ENCODE peak calls at places on chromosomes 4 and X, in seven cellular contexts. U is ovary, Q is K562, P is tibial nerve, W is A549, V is sigmoid colon, F is upper lobe of left lung. T is an unnamed sample.
A peak's percentile ranks its signal among the peaks of the same experiment; 100 is the strongest.

GRCh38 chr4:173367285-173367684 is 3.5 kb upstream of the SAP30 start:
- DNase-seq in P (no peak), V (no peak), U (no peak), W (no peak), F (no peak), Q (no peak), T (no peak)

GRCh38 chr4:79065262-79065661 is 126.0 kb upstream of the PAQR3 start:
- DNase-seq in W (no peak), F (no peak), V (no peak), P (no peak), U (no peak), Q (no peak), T (no peak)

GRCh38 chr4:26334366-26334765 is 13.6 kb downstream of the RBPJ start:
- DNase-seq in P (no peak), F (no peak), U (no peak), V (no peak), Q (no peak), W (no peak), T (no peak)

GRCh38 chr4:152529880-152530279 is 6.0 kb downstream of the FBXW7 start:
- DNase-seq in P (no peak), V (no peak), U (no peak), Q (no peak), W (no peak), F (no peak), T (no peak)

GRCh38 chr4:143531368-143531767 is 17.9 kb downstream of the SMARCA5 start:
- DNase-seq in P (no peak), Q (no peak), V (no peak), W (no peak), U (no peak), F (no peak), T (no peak)

GRCh38 chrX:102339312-102340298 is 92.6 kb downstream of the NXF2 start:
- DNase-seq in V (peak; percentile 49), U (no peak), W (no peak), F (peak; percentile 29), P (no peak), Q (no peak), T (peak; percentile 24)

GRCh38 chrX:74537011-74537390 is 77.4 kb downstream of the RLIM start:
- DNase-seq in V (no peak), P (no peak), W (no peak), U (peak; percentile 53), Q (no peak), F (no peak), T (no peak)

GRCh38 chr4:31741321-31741720 is 1021.2 kb downstream of the PCDH7 start:
- DNase-seq in V (no peak), F (no peak), W (no peak), P (no peak), Q (no peak), U (no peak), T (no peak)

GRCh38 chr4:54547299-54548097 is 110.3 kb upstream of the KIT start:
- DNase-seq in V (no peak), U (no peak), W (no peak), F (no peak), P (no peak), Q (no peak), T (no peak)

GRCh38 chr4:11197942-11198341 is 230.8 kb downstream of the HS3ST1 start:
- DNase-seq in P (no peak), W (no peak), U (no peak), Q (no peak), F (no peak), V (no peak), T (no peak)

GRCh38 chrX:19535481-19535880 is 20.2 kb upstream of the MAP3K15 start:
- DNase-seq in P (no peak), V (no peak), U (no peak), F (no peak), W (peak; percentile 42), Q (no peak), T (no peak)

GRCh38 chrX:50838820-50839600 is 25.0 kb upstream of the SHROOM4 start:
- DNase-seq in F (no peak), P (no peak), U (no peak), V (no peak), Q (no peak), W (no peak), T (no peak)

GRCh38 chr4:67765928-67766327 is 11.7 kb upstream of the GNRHR start:
- DNase-seq in W (no peak), V (no peak), F (no peak), Q (no peak), P (no peak), U (no peak), T (no peak)

GRCh38 chr4:173991814-173992213 is 291.7 kb downstream of the FBXO8 start:
- DNase-seq in Q (no peak), V (no peak), F (no peak), U (no peak), P (no peak), W (no peak), T (no peak)

GRCh38 chrX:19792412-19792811 is 95.0 kb downstream of the SH3KBP1 start:
- DNase-seq in P (no peak), U (no peak), V (no peak), Q (no peak), F (no peak), W (no peak), T (no peak)

GRCh38 chr4:155878611-155879010 is 12.5 kb upstream of the ASIC5 start:
- DNase-seq in W (no peak), Q (no peak), V (no peak), P (no peak), F (no peak), U (no peak), T (no peak)

GRCh38 chrX:1249101-1249887 is 19.3 kb upstream of the CSF2RA start:
- DNase-seq in V (peak; percentile 76), F (no peak), W (no peak), U (no peak), Q (no peak), P (no peak), T (no peak)

GRCh38 chr4:1569461-1570151 is 114.5 kb downstream of the FAM53A start:
- DNase-seq in W (no peak), Q (no peak), U (no peak), P (no peak), V (peak; percentile 61), F (peak; percentile 48), T (peak; percentile 49)

GRCh38 chr4:41009411-41009810 is 204.9 kb downstream of the APBB2 start:
- DNase-seq in V (no peak), Q (no peak), W (peak; percentile 7), F (no peak), P (no peak), U (no peak), T (no peak)

DNA sequence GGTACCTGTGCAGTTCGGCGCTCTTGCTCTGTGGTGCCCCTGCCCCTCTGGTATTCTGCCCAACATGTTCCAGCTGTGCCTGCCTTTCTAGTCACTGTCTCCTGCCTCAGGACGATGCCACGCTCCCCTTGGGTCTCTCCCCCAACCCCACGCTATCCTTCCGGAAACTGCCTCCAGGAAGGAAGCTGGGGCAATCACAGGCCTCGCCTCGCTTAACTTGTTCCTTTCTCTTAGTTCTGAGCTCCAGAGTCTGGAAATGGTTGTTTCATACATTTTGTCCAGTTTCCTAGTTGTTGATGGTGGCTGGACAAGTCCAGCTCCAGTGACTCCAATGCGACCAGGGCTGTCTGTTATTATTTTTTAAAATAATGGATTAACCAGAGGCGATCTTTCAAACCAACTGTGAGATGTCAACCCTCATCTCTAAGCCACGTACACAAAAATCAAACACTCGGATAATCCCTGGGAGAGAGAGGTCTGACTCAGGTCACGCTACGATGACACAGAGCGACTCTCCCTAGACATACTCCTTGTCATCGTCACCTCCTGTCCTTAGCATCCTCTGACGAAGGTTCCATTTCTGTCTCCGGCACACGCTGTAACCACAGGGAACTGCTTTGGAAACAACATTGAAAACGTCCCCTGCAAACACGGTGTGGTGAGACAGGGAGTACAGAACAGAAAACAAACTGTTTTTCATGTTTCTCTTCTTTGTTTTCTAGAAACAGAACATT is 62.5 kb downstream of the ABLIM2 start:
- DNase-seq in V (no peak), W (no peak), P (no peak), Q (no peak), F (no peak), U (no peak), T (no peak)
- TF ChIP-seq EP300 in V (no peak), W (no peak), P (no peak), Q (no peak), F (peak; percentile 76), U (no peak), T (no peak)

GRCh38 chr4:83255584-83255983 is 29.0 kb downstream of the COQ2 start:
- DNase-seq in Q (no peak), U (no peak), V (no peak), W (peak; percentile 32), P (no peak), F (no peak), T (no peak)
- H3K4me3 ChIP-seq in Q (no peak overlapping the region), U (no peak overlapping the region), V (no peak overlapping the region), W (no peak overlapping the region), P (no peak overlapping the region), F (no peak overlapping the region), T (no peak overlapping the region)

GRCh38 chrX:66045894-66046293 is 6.0 kb upstream of the VSIG4 start:
- DNase-seq in F (no peak), V (no peak), Q (no peak), U (no peak), P (no peak), W (no peak), T (no peak)

GRCh38 chrX:66050140-66050569 is 10.3 kb upstream of the VSIG4 start:
- DNase-seq in W (no peak), V (peak; percentile 66), Q (no peak), F (no peak), U (no peak), P (no peak), T (no peak)

GRCh38 chrX:66043584-66043983 is 3.7 kb upstream of the VSIG4 start:
- DNase-seq in F (no peak), W (no peak), Q (no peak), V (no peak), U (no peak), P (no peak), T (no peak)

GRCh38 chrX:66049056-66049455 is 9.2 kb upstream of the VSIG4 start:
- DNase-seq in F (no peak), W (no peak), P (no peak), Q (no peak), V (no peak), U (no peak), T (no peak)

DNA sequence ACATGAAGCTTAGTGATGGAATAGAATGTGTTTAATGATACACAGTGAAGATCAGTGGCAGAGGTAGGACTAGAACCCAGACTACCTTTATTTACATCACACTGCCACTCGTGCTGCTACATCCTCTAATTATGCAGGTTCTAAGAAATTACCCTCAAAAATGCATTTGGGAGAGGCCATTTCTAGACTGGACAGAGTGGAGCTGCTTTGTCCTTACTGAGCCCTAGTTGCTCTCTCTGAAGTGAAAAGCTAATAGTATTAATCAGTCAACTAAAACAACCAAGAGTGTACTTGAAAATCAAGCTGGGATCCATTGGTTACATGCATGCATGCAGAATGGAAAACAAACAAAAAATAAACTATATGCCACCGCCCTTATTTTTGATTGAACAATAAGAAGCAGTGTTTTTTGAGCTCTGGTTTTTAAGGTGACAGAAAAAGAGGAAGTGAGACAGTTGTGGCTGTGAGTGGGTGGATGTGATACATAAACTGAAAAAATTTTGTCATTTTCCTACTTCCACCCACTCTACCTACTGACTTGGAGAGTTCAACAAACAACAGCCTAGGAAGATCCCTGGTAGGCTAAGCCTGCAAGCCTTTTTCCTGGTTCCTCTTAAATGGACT is 6.8 kb upstream of the VSIG4 start:
- DNase-seq in U (no peak), F (no peak), Q (no peak), V (no peak), P (no peak), W (no peak), T (no peak)
- TF ChIP-seq EP300 in U (no peak), F (no peak), Q (peak; percentile 39), V (no peak), P (no peak), W (no peak), T (no peak)

GRCh38 chrX:39043838-39044550 is 242.7 kb downstream of the MID1IP1 start:
- DNase-seq in W (no peak), F (no peak), Q (no peak), P (no peak), U (no peak), V (no peak), T (no peak)

GRCh38 chrX:39039890-39040289 is 238.6 kb downstream of the MID1IP1 start:
- DNase-seq in V (no peak), Q (no peak), W (no peak), U (no peak), P (no peak), F (no peak), T (no peak)
- H3K4me3 ChIP-seq in V (no peak overlapping the region), Q (no peak overlapping the region), W (no peak overlapping the region), U (no peak overlapping the region), P (no peak overlapping the region), F (no peak overlapping the region), T (no peak overlapping the region)